ENCODE peak calls at places on chromosomes 1 and 21, in six cellular contexts. One of them, this sample, is unnamed.

GRCh38 chr1:180674603-180675530 is 43.0 kb downstream of the XPR1 start:
- DNase-seq in HFF-Myc: no peak
- DNase-seq in right lobe of liver: no peak
- DNase-seq in DMS153: no peak
- DNase-seq in thyroid gland: no peak
- DNase-seq in AML-193: no peak
- DNase-seq in this sample: no peak

GRCh38 chr1:219927956-219928790 is at the start of gene SLC30A10:
- DNase-seq in HFF-Myc: no peak
- DNase-seq in right lobe of liver: peak; percentile 95
- DNase-seq in DMS153: no peak
- DNase-seq in thyroid gland: peak; percentile 34
- DNase-seq in AML-193: no peak
- DNase-seq in this sample: no peak

GRCh38 chr1:93908394-93909145 is 660 bp downstream of the GCLM start:
- DNase-seq in HFF-Myc: no peak
- DNase-seq in right lobe of liver: peak; percentile 90
- DNase-seq in DMS153: no peak
- DNase-seq in thyroid gland: peak; percentile 60
- DNase-seq in AML-193: peak; percentile 30
- DNase-seq in this sample: no peak

GRCh38 chr1:92441316-92442311 is 45.1 kb downstream of the GFI1 start:
- DNase-seq in HFF-Myc: no peak
- DNase-seq in right lobe of liver: peak; percentile 45
- DNase-seq in DMS153: peak; percentile 77
- DNase-seq in thyroid gland: peak; percentile 17
- DNase-seq in AML-193: no peak
- DNase-seq in this sample: no peak

GRCh38 chr1:65255088-65256050 is 54.0 kb upstream of the DNAJC6 start:
- DNase-seq in HFF-Myc: no peak
- DNase-seq in right lobe of liver: no peak
- DNase-seq in DMS153: no peak
- DNase-seq in thyroid gland: peak; percentile 44
- DNase-seq in AML-193: no peak
- DNase-seq in this sample: no peak

GRCh38 chr1:30911061-30911954 is 2.8 kb upstream of the SDC3 start:
- DNase-seq in HFF-Myc: peak; percentile 62
- DNase-seq in right lobe of liver: peak; percentile 86
- DNase-seq in DMS153: peak; percentile 87
- DNase-seq in thyroid gland: peak; percentile 91
- DNase-seq in AML-193: peak; percentile 59
- DNase-seq in this sample: no peak

GRCh38 chr1:212984522-212985291 is 31.0 kb downstream of the ANGEL2 start:
- DNase-seq in HFF-Myc: no peak
- DNase-seq in right lobe of liver: no peak
- DNase-seq in DMS153: no peak
- DNase-seq in thyroid gland: no peak
- DNase-seq in AML-193: no peak
- DNase-seq in this sample: no peak

GRCh38 chr1:225653463-225654276 is 747 bp upstream of the ENAH start:
- DNase-seq in HFF-Myc: no peak
- DNase-seq in right lobe of liver: peak; percentile 67
- DNase-seq in DMS153: peak; percentile 81
- DNase-seq in thyroid gland: peak; percentile 68
- DNase-seq in AML-193: no peak
- DNase-seq in this sample: no peak

GRCh38 chr21:32826317-32827167 is 55.0 kb upstream of the PAXBP1 start:
- DNase-seq in HFF-Myc: peak; percentile 39
- DNase-seq in right lobe of liver: no peak
- DNase-seq in DMS153: peak; percentile 64
- DNase-seq in thyroid gland: peak; percentile 16
- DNase-seq in AML-193: peak; percentile 51
- DNase-seq in this sample: no peak

GRCh38 chr1:186033744-186034345 is 299.7 kb downstream of the HMCN1 start:
- DNase-seq in HFF-Myc: no peak
- DNase-seq in right lobe of liver: no peak
- DNase-seq in DMS153: no peak
- DNase-seq in thyroid gland: no peak
- DNase-seq in AML-193: no peak
- DNase-seq in this sample: no peak

GRCh38 chr1:203301331-203301668 is 4.0 kb upstream of the BTG2 start:
- DNase-seq in HFF-Myc: no peak
- DNase-seq in right lobe of liver: no peak
- DNase-seq in DMS153: no peak
- DNase-seq in thyroid gland: no peak
- DNase-seq in AML-193: no peak
- DNase-seq in this sample: no peak

GRCh38 chr1:171188388-171189266 is 3.5 kb downstream of the FMO2 start:
- DNase-seq in HFF-Myc: peak; percentile 45
- DNase-seq in right lobe of liver: peak; percentile 70
- DNase-seq in DMS153: peak; percentile 26
- DNase-seq in thyroid gland: peak; percentile 61
- DNase-seq in AML-193: peak; percentile 45
- DNase-seq in this sample: no peak

GRCh38 chr1:228979325-228979699 is 244.0 kb downstream of the RHOU start:
- DNase-seq in HFF-Myc: no peak
- DNase-seq in right lobe of liver: no peak
- DNase-seq in DMS153: no peak
- DNase-seq in thyroid gland: no peak
- DNase-seq in AML-193: no peak
- DNase-seq in this sample: no peak

GRCh38 chr1:53946252-53947171 is at the start of gene LRRC42:
- DNase-seq in HFF-Myc: no peak
- DNase-seq in right lobe of liver: no peak
- DNase-seq in DMS153: no peak
- DNase-seq in thyroid gland: no peak
- DNase-seq in AML-193: no peak
- DNase-seq in this sample: no peak

GRCh38 chr1:227762231-227762911 is 27.1 kb downstream of the SNAP47 start:
- DNase-seq in HFF-Myc: peak; percentile 49
- DNase-seq in right lobe of liver: peak; percentile 80
- DNase-seq in DMS153: peak; percentile 95
- DNase-seq in thyroid gland: peak; percentile 91
- DNase-seq in AML-193: peak; percentile 40
- DNase-seq in this sample: peak; percentile 49

GRCh38 chr1:59504281-59504680 is 207.4 kb downstream of the FGGY start:
- DNase-seq in HFF-Myc: no peak
- DNase-seq in right lobe of liver: no peak
- DNase-seq in DMS153: no peak
- DNase-seq in thyroid gland: no peak
- DNase-seq in AML-193: no peak
- DNase-seq in this sample: no peak

GRCh38 chr1:21499283-21499945 is 9.8 kb upstream of the ALPL start:
- DNase-seq in HFF-Myc: no peak
- DNase-seq in right lobe of liver: no peak
- DNase-seq in DMS153: no peak
- DNase-seq in thyroid gland: no peak
- DNase-seq in AML-193: no peak
- DNase-seq in this sample: no peak

GRCh38 chr1:57331620-57332019 is 92.2 kb downstream of the DAB1 start:
- DNase-seq in HFF-Myc: no peak
- DNase-seq in right lobe of liver: no peak
- DNase-seq in DMS153: no peak
- DNase-seq in thyroid gland: no peak
- DNase-seq in AML-193: no peak
- DNase-seq in this sample: no peak

GRCh38 chr1:75461808-75462325 is 149.0 kb downstream of the SLC44A5 start:
- DNase-seq in HFF-Myc: no peak
- DNase-seq in right lobe of liver: no peak
- DNase-seq in DMS153: no peak
- DNase-seq in thyroid gland: no peak
- DNase-seq in AML-193: no peak
- DNase-seq in this sample: no peak

GRCh38 chr1:155309423-155310021 is 856 bp downstream of the FDPS start:
- DNase-seq in HFF-Myc: no peak
- DNase-seq in right lobe of liver: peak; percentile 75
- DNase-seq in DMS153: no peak
- DNase-seq in thyroid gland: peak; percentile 54
- DNase-seq in AML-193: no peak
- DNase-seq in this sample: no peak

GRCh38 chr1:246923482-246923881 is 8.3 kb downstream of the AHCTF1 start:
- DNase-seq in HFF-Myc: no peak
- DNase-seq in right lobe of liver: no peak
- DNase-seq in DMS153: no peak
- DNase-seq in thyroid gland: no peak
- DNase-seq in AML-193: no peak
- DNase-seq in this sample: no peak

GRCh38 chr1:25729774-25730173 is 70.2 kb upstream of the SELENON start:
- DNase-seq in HFF-Myc: no peak
- DNase-seq in right lobe of liver: no peak
- DNase-seq in DMS153: no peak
- DNase-seq in thyroid gland: peak; percentile 53
- DNase-seq in AML-193: no peak
- DNase-seq in this sample: no peak

GRCh38 chr1:24987424-24987823 is 57.3 kb upstream of the RUNX3 start:
- DNase-seq in HFF-Myc: no peak
- DNase-seq in right lobe of liver: no peak
- DNase-seq in DMS153: no peak
- DNase-seq in thyroid gland: no peak
- DNase-seq in AML-193: no peak
- DNase-seq in this sample: no peak

GRCh38 chr1:8718878-8719361 is 98.5 kb downstream of the RERE start:
- DNase-seq in HFF-Myc: no peak
- DNase-seq in right lobe of liver: no peak
- DNase-seq in DMS153: peak; percentile 47
- DNase-seq in thyroid gland: no peak
- DNase-seq in AML-193: no peak
- DNase-seq in this sample: no peak

GRCh38 chr21:33308586-33309490 is 15.9 kb upstream of the IFNAR1 start:
- DNase-seq in HFF-Myc: peak; percentile 77
- DNase-seq in right lobe of liver: no peak
- DNase-seq in DMS153: peak; percentile 82
- DNase-seq in thyroid gland: no peak
- DNase-seq in AML-193: no peak
- DNase-seq in this sample: no peak

GRCh38 chr1:54970901-54971300 is 9.5 kb upstream of the TMEM61 start:
- DNase-seq in HFF-Myc: no peak
- DNase-seq in right lobe of liver: no peak
- DNase-seq in DMS153: no peak
- DNase-seq in thyroid gland: no peak
- DNase-seq in AML-193: no peak
- DNase-seq in this sample: no peak

GRCh38 chr1:202154766-202155477 is 5.5 kb downstream of the PTPN7 start:
- DNase-seq in HFF-Myc: peak; percentile 38
- DNase-seq in right lobe of liver: no peak
- DNase-seq in DMS153: peak; percentile 75
- DNase-seq in thyroid gland: peak; percentile 63
- DNase-seq in AML-193: peak; percentile 23
- DNase-seq in this sample: peak; percentile 58

GRCh38 chr21:37087188-37087587 is 14.1 kb downstream of the TTC3 start:
- DNase-seq in HFF-Myc: no peak
- DNase-seq in right lobe of liver: no peak
- DNase-seq in DMS153: peak; percentile 16
- DNase-seq in thyroid gland: no peak
- DNase-seq in AML-193: peak; percentile 30
- DNase-seq in this sample: no peak